ENCODE peak calls at places on chromosome 3, in five cellular contexts. One of them, this sample, is unnamed.
A peak's percentile ranks its signal among the peaks of the same experiment; 100 is the strongest.

GRCh38 chr3:120438971-120439370 is 11.8 kb downstream of the FSTL1 start:
- DNase-seq in mucosa of gallbladder: peak; percentile 75
- DNase-seq in activated naive CD4-positive, alpha-beta T cell treated with anti-CD3 and anti-CD28 coated beads, Interleukin-2, amount 10 ng/mL, durations not matched to agents 7 days and 5 days: no peak
- DNase-seq in pons: no peak
- DNase-seq in cardiac fibroblast: peak; percentile 90
- DNase-seq in this sample: no peak

GRCh38 chr3:193231201-193231600 is 9.8 kb upstream of the PLAAT1 start:
- DNase-seq in mucosa of gallbladder: no peak
- DNase-seq in activated naive CD4-positive, alpha-beta T cell treated with anti-CD3 and anti-CD28 coated beads, Interleukin-2, amount 10 ng/mL, durations not matched to agents 7 days and 5 days: no peak
- DNase-seq in pons: no peak
- DNase-seq in cardiac fibroblast: no peak
- DNase-seq in this sample: no peak

GRCh38 chr3:83477563-83477962 is 1481.2 kb upstream of the CADM2 start:
- DNase-seq in pons: no peak
- DNase-seq in activated naive CD4-positive, alpha-beta T cell treated with anti-CD3 and anti-CD28 coated beads, Interleukin-2, amount 10 ng/mL, durations not matched to agents 7 days and 5 days: no peak
- DNase-seq in mucosa of gallbladder: no peak
- DNase-seq in cardiac fibroblast: no peak
- DNase-seq in this sample: no peak

GRCh38 chr3:6994081-6994668 is 133.3 kb downstream of the GRM7 start:
- DNase-seq in pons: no peak
- DNase-seq in mucosa of gallbladder: no peak
- DNase-seq in activated naive CD4-positive, alpha-beta T cell treated with anti-CD3 and anti-CD28 coated beads, Interleukin-2, amount 10 ng/mL, durations not matched to agents 7 days and 5 days: no peak
- DNase-seq in cardiac fibroblast: peak; percentile 5
- DNase-seq in this sample: no peak

GRCh38 chr3:58026598-58026997 is 18.4 kb downstream of the FLNB start:
- DNase-seq in mucosa of gallbladder: no peak
- DNase-seq in cardiac fibroblast: no peak
- DNase-seq in activated naive CD4-positive, alpha-beta T cell treated with anti-CD3 and anti-CD28 coated beads, Interleukin-2, amount 10 ng/mL, durations not matched to agents 7 days and 5 days: no peak
- DNase-seq in pons: no peak
- DNase-seq in this sample: no peak

GRCh38 chr3:25021816-25022215 is 406.2 kb upstream of the RARB start:
- DNase-seq in pons: peak; percentile 44
- DNase-seq in activated naive CD4-positive, alpha-beta T cell treated with anti-CD3 and anti-CD28 coated beads, Interleukin-2, amount 10 ng/mL, durations not matched to agents 7 days and 5 days: no peak
- DNase-seq in mucosa of gallbladder: no peak
- DNase-seq in cardiac fibroblast: peak; percentile 68
- DNase-seq in this sample: no peak

GRCh38 chr3:8621872-8622271 is 22.7 kb downstream of the SSUH2 start:
- DNase-seq in cardiac fibroblast: peak; percentile 92
- DNase-seq in mucosa of gallbladder: no peak
- DNase-seq in activated naive CD4-positive, alpha-beta T cell treated with anti-CD3 and anti-CD28 coated beads, Interleukin-2, amount 10 ng/mL, durations not matched to agents 7 days and 5 days: no peak
- DNase-seq in pons: no peak
- DNase-seq in this sample: no peak

GRCh38 chr3:58173670-58174472 is 36.9 kb downstream of the DNASE1L3 start:
- DNase-seq in pons: no peak
- DNase-seq in activated naive CD4-positive, alpha-beta T cell treated with anti-CD3 and anti-CD28 coated beads, Interleukin-2, amount 10 ng/mL, durations not matched to agents 7 days and 5 days: peak; percentile 72
- DNase-seq in cardiac fibroblast: peak; percentile 33
- DNase-seq in mucosa of gallbladder: peak; percentile 28
- DNase-seq in this sample: no peak

GRCh38 chr3:113660901-113661300 is 35.5 kb downstream of the USF3 start:
- DNase-seq in pons: peak; percentile 31
- DNase-seq in mucosa of gallbladder: no peak
- DNase-seq in cardiac fibroblast: no peak
- DNase-seq in activated naive CD4-positive, alpha-beta T cell treated with anti-CD3 and anti-CD28 coated beads, Interleukin-2, amount 10 ng/mL, durations not matched to agents 7 days and 5 days: no peak
- DNase-seq in this sample: no peak

GRCh38 chr3:128950223-128950938 is 43.5 kb downstream of the CFAP92 start:
- DNase-seq in cardiac fibroblast: peak; percentile 39
- DNase-seq in mucosa of gallbladder: no peak
- DNase-seq in pons: peak; percentile 61
- DNase-seq in activated naive CD4-positive, alpha-beta T cell treated with anti-CD3 and anti-CD28 coated beads, Interleukin-2, amount 10 ng/mL, durations not matched to agents 7 days and 5 days: peak; percentile 39
- DNase-seq in this sample: no peak

This sample was measured in lung.